ENCODE peak calls at places on chromosome 10, in ten cellular contexts. I, Z, U, F, D, C, H, A, J and O are unnamed samples.

GRCh38 chr10:6401562-6402348 is 178.3 kb downstream of the PRKCQ start:
- DNase-seq in A (peak; percentile 87), Z (peak; percentile 92), F (peak; percentile 61), H (peak; percentile 78), U (peak; percentile 36), I (peak; percentile 95), C (peak; percentile 97), D (peak; percentile 82), J (peak; percentile 82), O (peak; percentile 80)

GRCh38 chr10:66218981-66219587 is 706.8 kb upstream of the LRRTM3 start:
- DNase-seq in A (no peak), J (no peak), I (no peak), U (no peak), H (no peak), C (no peak), D (no peak), Z (no peak), F (no peak), O (no peak)

GRCh38 chr10:129888784-129889616 is 75.1 kb downstream of the EBF3 start:
- DNase-seq in J (no peak), F (peak; percentile 38), A (peak; percentile 74), D (no peak), H (peak; percentile 32), C (peak; percentile 90), Z (peak; percentile 15), U (peak; percentile 24), I (peak; percentile 52), O (no peak)

GRCh38 chr10:112811741-112812551 is 138.1 kb upstream of the TCF7L2 start:
- DNase-seq in U (no peak), F (no peak), Z (peak; percentile 94), H (peak; percentile 62), D (peak; percentile 94), J (peak; percentile 95), A (no peak), I (peak; percentile 94), C (peak; percentile 91), O (peak; percentile 89)

GRCh38 chr10:42475168-42476098 is 162.9 kb downstream of the ZNF33B start:
- DNase-seq in H (no peak), C (peak; percentile 2), A (peak; percentile 61), U (no peak), I (peak; percentile 34), Z (peak; percentile 16), D (peak; percentile 29), J (peak; percentile 89), F (peak; percentile 1), O (no peak)

GRCh38 chr10:104327745-104328635 is 10.3 kb downstream of the ITPRIP start:
- DNase-seq in U (no peak), Z (peak; percentile 89), F (no peak), C (peak; percentile 44), D (peak; percentile 59), J (peak; percentile 81), I (peak; percentile 80), A (no peak), H (no peak), O (no peak)

GRCh38 chr10:110226555-110226925 is 19.1 kb downstream of the MXI1 start:
- DNase-seq in U (peak; percentile 82), A (peak; percentile 77), J (peak; percentile 83), H (peak; percentile 82), Z (peak; percentile 92), D (peak; percentile 58), C (peak; percentile 94), F (peak; percentile 72), I (peak; percentile 97), O (peak; percentile 86)

GRCh38 chr10:22148956-22149355 is 68.9 kb downstream of the EBLN1 start:
- DNase-seq in F (no peak), I (peak; percentile 63), Z (peak; percentile 7), U (no peak), A (no peak), D (peak; percentile 1), J (no peak), C (no peak), H (no peak), O (no peak)

GRCh38 chr10:128992770-128993169 is 474.3 kb upstream of the MGMT start:
- DNase-seq in H (no peak), D (no peak), J (no peak), C (no peak), U (no peak), Z (no peak), F (no peak), A (no peak), I (no peak), O (no peak)

GRCh38 chr10:97517778-97518561 is 19.2 kb downstream of the UBTD1 start:
- DNase-seq in J (peak; percentile 21), D (no peak), I (no peak), U (no peak), Z (no peak), C (peak; percentile 50), F (no peak), H (peak; percentile 41), A (no peak), O (no peak)

GRCh38 chr10:70544431-70545340 is 57.9 kb downstream of the PRF1 start:
- DNase-seq in A (no peak), J (no peak), Z (no peak), H (no peak), C (no peak), F (no peak), D (no peak), I (no peak), U (no peak), O (no peak)